ENCODE peak calls at places on chromosomes 5 and 9, in six cellular contexts. One of them, this sample, is unnamed.

GRCh38 chr5:165227515-165227914 is 1722.1 kb downstream of the MAT2B start:
- DNase-seq in caudate nucleus: no peak
- DNase-seq in posterior cingulate gyrus: no peak
- DNase-seq in lower leg skin: no peak
- DNase-seq in NCI-H1092: no peak
- DNase-seq in stimulated activated CD8-positive, alpha-beta memory T cell treated with anti-CD3 and anti-CD28 coated beads, Interleukin-7, amount 100 ng/mL, for 24 hours: no peak
- DNase-seq in this sample: no peak

GRCh38 chr9:87570000-87570834 is 72.5 kb downstream of the DAPK1 start:
- DNase-seq in stimulated activated CD8-positive, alpha-beta memory T cell treated with anti-CD3 and anti-CD28 coated beads, Interleukin-7, amount 100 ng/mL, for 24 hours: no peak
- DNase-seq in caudate nucleus: no peak
- DNase-seq in lower leg skin: no peak
- DNase-seq in NCI-H1092: no peak
- DNase-seq in posterior cingulate gyrus: no peak
- DNase-seq in this sample: no peak

GRCh38 chr9:70949239-70949638 is 172.2 kb downstream of the TRPM3 start:
- DNase-seq in NCI-H1092: no peak
- DNase-seq in lower leg skin: no peak
- DNase-seq in stimulated activated CD8-positive, alpha-beta memory T cell treated with anti-CD3 and anti-CD28 coated beads, Interleukin-7, amount 100 ng/mL, for 24 hours: no peak
- DNase-seq in caudate nucleus: no peak
- DNase-seq in posterior cingulate gyrus: no peak
- DNase-seq in this sample: no peak

GRCh38 chr9:76558465-76558864 is 99.5 kb downstream of the GCNT1 start:
- DNase-seq in NCI-H1092: no peak
- DNase-seq in stimulated activated CD8-positive, alpha-beta memory T cell treated with anti-CD3 and anti-CD28 coated beads, Interleukin-7, amount 100 ng/mL, for 24 hours: no peak
- DNase-seq in caudate nucleus: no peak
- DNase-seq in posterior cingulate gyrus: no peak
- DNase-seq in lower leg skin: no peak
- DNase-seq in this sample: no peak

GRCh38 chr5:151745071-151745705 is 13.2 kb downstream of the ATOX1 start:
- DNase-seq in stimulated activated CD8-positive, alpha-beta memory T cell treated with anti-CD3 and anti-CD28 coated beads, Interleukin-7, amount 100 ng/mL, for 24 hours: peak; percentile 11
- DNase-seq in posterior cingulate gyrus: peak; percentile 80
- DNase-seq in lower leg skin: peak; percentile 78
- DNase-seq in caudate nucleus: peak; percentile 71
- DNase-seq in NCI-H1092: no peak
- DNase-seq in this sample: peak; percentile 62

GRCh38 chr9:117796681-117797080 is 92.5 kb downstream of the TLR4 start:
- DNase-seq in lower leg skin: no peak
- DNase-seq in stimulated activated CD8-positive, alpha-beta memory T cell treated with anti-CD3 and anti-CD28 coated beads, Interleukin-7, amount 100 ng/mL, for 24 hours: no peak
- DNase-seq in caudate nucleus: no peak
- DNase-seq in posterior cingulate gyrus: no peak
- DNase-seq in NCI-H1092: no peak
- DNase-seq in this sample: peak; percentile 5

GRCh38 chr5:137374110-137374853 is 124.8 kb downstream of the SPOCK1 start:
- DNase-seq in NCI-H1092: peak; percentile 96
- DNase-seq in stimulated activated CD8-positive, alpha-beta memory T cell treated with anti-CD3 and anti-CD28 coated beads, Interleukin-7, amount 100 ng/mL, for 24 hours: no peak
- DNase-seq in posterior cingulate gyrus: no peak
- DNase-seq in lower leg skin: no peak
- DNase-seq in caudate nucleus: no peak
- DNase-seq in this sample: no peak

GRCh38 chr5:179799644-179799973 is 5.8 kb downstream of the LTC4S start:
- DNase-seq in lower leg skin: no peak
- DNase-seq in NCI-H1092: no peak
- DNase-seq in stimulated activated CD8-positive, alpha-beta memory T cell treated with anti-CD3 and anti-CD28 coated beads, Interleukin-7, amount 100 ng/mL, for 24 hours: no peak
- DNase-seq in caudate nucleus: no peak
- DNase-seq in posterior cingulate gyrus: no peak
- DNase-seq in this sample: no peak

GRCh38 chr5:110105692-110106091 is 416.0 kb downstream of the MAN2A1 start:
- DNase-seq in posterior cingulate gyrus: no peak
- DNase-seq in stimulated activated CD8-positive, alpha-beta memory T cell treated with anti-CD3 and anti-CD28 coated beads, Interleukin-7, amount 100 ng/mL, for 24 hours: no peak
- DNase-seq in caudate nucleus: no peak
- DNase-seq in NCI-H1092: peak; percentile 1
- DNase-seq in lower leg skin: no peak
- DNase-seq in this sample: peak; percentile 53

GRCh38 chr5:103425686-103426454 is 136.7 kb downstream of the NUDT12 start:
- DNase-seq in caudate nucleus: no peak
- DNase-seq in NCI-H1092: no peak
- DNase-seq in stimulated activated CD8-positive, alpha-beta memory T cell treated with anti-CD3 and anti-CD28 coated beads, Interleukin-7, amount 100 ng/mL, for 24 hours: no peak
- DNase-seq in lower leg skin: no peak
- DNase-seq in posterior cingulate gyrus: no peak
- DNase-seq in this sample: peak; percentile 39

GRCh38 chr9:91193658-91194391 is 167.9 kb downstream of the AUH start:
- DNase-seq in lower leg skin: peak; percentile 68
- DNase-seq in caudate nucleus: peak; percentile 51
- DNase-seq in stimulated activated CD8-positive, alpha-beta memory T cell treated with anti-CD3 and anti-CD28 coated beads, Interleukin-7, amount 100 ng/mL, for 24 hours: peak; percentile 65
- DNase-seq in NCI-H1092: peak; percentile 43
- DNase-seq in posterior cingulate gyrus: peak; percentile 64
- DNase-seq in this sample: peak; percentile 92

GRCh38 chr5:67246108-67246507 is 49.5 kb upstream of the CD180 start:
- DNase-seq in stimulated activated CD8-positive, alpha-beta memory T cell treated with anti-CD3 and anti-CD28 coated beads, Interleukin-7, amount 100 ng/mL, for 24 hours: no peak
- DNase-seq in caudate nucleus: no peak
- DNase-seq in posterior cingulate gyrus: no peak
- DNase-seq in NCI-H1092: peak; percentile 23
- DNase-seq in lower leg skin: no peak
- DNase-seq in this sample: peak; percentile 75

GRCh38 chr5:171750316-171750788 is 35.3 kb upstream of the SMIM23 start:
- DNase-seq in caudate nucleus: peak; percentile 33
- DNase-seq in NCI-H1092: no peak
- DNase-seq in posterior cingulate gyrus: no peak
- DNase-seq in lower leg skin: no peak
- DNase-seq in stimulated activated CD8-positive, alpha-beta memory T cell treated with anti-CD3 and anti-CD28 coated beads, Interleukin-7, amount 100 ng/mL, for 24 hours: no peak
- DNase-seq in this sample: no peak

GRCh38 chr5:43231977-43232376 is 40.0 kb downstream of the NIM1K start:
- DNase-seq in caudate nucleus: no peak
- DNase-seq in NCI-H1092: no peak
- DNase-seq in stimulated activated CD8-positive, alpha-beta memory T cell treated with anti-CD3 and anti-CD28 coated beads, Interleukin-7, amount 100 ng/mL, for 24 hours: no peak
- DNase-seq in posterior cingulate gyrus: no peak
- DNase-seq in lower leg skin: no peak
- DNase-seq in this sample: peak; percentile 48

GRCh38 chr9:108093773-108094675 is 604.5 kb upstream of the KLF4 start:
- DNase-seq in stimulated activated CD8-positive, alpha-beta memory T cell treated with anti-CD3 and anti-CD28 coated beads, Interleukin-7, amount 100 ng/mL, for 24 hours: no peak
- DNase-seq in lower leg skin: no peak
- DNase-seq in NCI-H1092: no peak
- DNase-seq in posterior cingulate gyrus: no peak
- DNase-seq in caudate nucleus: no peak
- DNase-seq in this sample: peak; percentile 13

GRCh38 chr9:129191234-129191633 is 13.2 kb upstream of the IER5L start:
- DNase-seq in lower leg skin: no peak
- DNase-seq in stimulated activated CD8-positive, alpha-beta memory T cell treated with anti-CD3 and anti-CD28 coated beads, Interleukin-7, amount 100 ng/mL, for 24 hours: no peak
- DNase-seq in NCI-H1092: no peak
- DNase-seq in posterior cingulate gyrus: no peak
- DNase-seq in caudate nucleus: no peak
- DNase-seq in this sample: no peak

GRCh38 chr9:127130661-127131538 is 8.5 kb upstream of the ANGPTL2 start:
- DNase-seq in posterior cingulate gyrus: peak; percentile 75
- DNase-seq in caudate nucleus: peak; percentile 34
- DNase-seq in stimulated activated CD8-positive, alpha-beta memory T cell treated with anti-CD3 and anti-CD28 coated beads, Interleukin-7, amount 100 ng/mL, for 24 hours: no peak
- DNase-seq in NCI-H1092: peak; percentile 50
- DNase-seq in lower leg skin: peak; percentile 73
- DNase-seq in this sample: peak; percentile 97

GRCh38 chr9:87708989-87709706 is 16.8 kb upstream of the CTSL start:
- DNase-seq in lower leg skin: no peak
- DNase-seq in caudate nucleus: no peak
- DNase-seq in posterior cingulate gyrus: no peak
- DNase-seq in NCI-H1092: no peak
- DNase-seq in stimulated activated CD8-positive, alpha-beta memory T cell treated with anti-CD3 and anti-CD28 coated beads, Interleukin-7, amount 100 ng/mL, for 24 hours: no peak
- DNase-seq in this sample: no peak

GRCh38 chr9:137156567-137157375 is 13.1 kb downstream of the LRRC26 start:
- DNase-seq in lower leg skin: no peak
- DNase-seq in caudate nucleus: peak; percentile 75
- DNase-seq in posterior cingulate gyrus: peak; percentile 52
- DNase-seq in NCI-H1092: no peak
- DNase-seq in stimulated activated CD8-positive, alpha-beta memory T cell treated with anti-CD3 and anti-CD28 coated beads, Interleukin-7, amount 100 ng/mL, for 24 hours: peak; percentile 33
- DNase-seq in this sample: no peak

GRCh38 chr5:72394688-72395087 is 74.5 kb downstream of the PTCD2 start:
- DNase-seq in caudate nucleus: no peak
- DNase-seq in stimulated activated CD8-positive, alpha-beta memory T cell treated with anti-CD3 and anti-CD28 coated beads, Interleukin-7, amount 100 ng/mL, for 24 hours: no peak
- DNase-seq in posterior cingulate gyrus: no peak
- DNase-seq in lower leg skin: no peak
- DNase-seq in NCI-H1092: no peak
- DNase-seq in this sample: no peak

GRCh38 chr9:79682076-79682736 is 110.4 kb downstream of the TLE4 start:
- DNase-seq in NCI-H1092: no peak
- DNase-seq in stimulated activated CD8-positive, alpha-beta memory T cell treated with anti-CD3 and anti-CD28 coated beads, Interleukin-7, amount 100 ng/mL, for 24 hours: no peak
- DNase-seq in posterior cingulate gyrus: no peak
- DNase-seq in caudate nucleus: no peak
- DNase-seq in lower leg skin: no peak
- DNase-seq in this sample: no peak

This sample was measured in myocyte.